ENCODE peak calls at places on chromosome 14, in seven cellular contexts. T is stomach; S is adrenal gland; U is lower lobe of right lung; R is CD4-positive, CD25-positive, alpha-beta regulatory T cell; B is effector memory CD4-positive, alpha-beta T cell; V is psoas muscle. K is an unnamed sample. For H3K4me1, the result is how much of the 10 kb centered on the place peaks cover.

GRCh38 chr14:34966413-34966812 is 16.4 kb upstream of the SRP54 start:
- DNase-seq in T (no peak), S (no peak), U (no peak), R (no peak), B (no peak), V (no peak), K (no peak)

GRCh38 chr14:91429385-91429784 is 11.8 kb upstream of the CCDC88C start:
- DNase-seq in T (no peak), S (no peak), U (no peak), R (no peak), B (no peak), V (no peak), K (no peak)

GRCh38 chr14:34043627-34044372 is 92.9 kb upstream of the EGLN3 start:
- DNase-seq in T (no peak), S (no peak), U (no peak), R (no peak), B (peak), V (no peak), K (no peak)

GRCh38 chr14:59274991-59275391 is 86.5 kb downstream of the DAAM1 start:
- DNase-seq in T (no peak), S (no peak), U (peak), R (no peak), B (no peak), V (no peak), K (no peak)

GRCh38 chr14:59406454-59407245 is 58.5 kb downstream of the GPR135 start:
- DNase-seq in T (no peak), S (no peak), U (no peak), R (no peak), B (no peak), V (no peak), K (no peak)

GRCh38 chr14:40452674-40453073 is 1020.4 kb upstream of the FBXO33 start:
- DNase-seq in T (no peak), S (no peak), U (no peak), R (no peak), B (no peak), V (no peak), K (no peak)

GRCh38 chr14:33668066-33668465 is 282.8 kb downstream of the EGLN3 start:
- DNase-seq in T (no peak), S (no peak), U (no peak), R (no peak), B (no peak), V (no peak), K (no peak)

GRCh38 chr14:105488781-105489606 is 2.1 kb upstream of the TEDC1 start:
- DNase-seq in T (no peak), S (peak), U (no peak), R (no peak), B (no peak), V (peak), K (no peak)

GRCh38 chr14:68757618-68758081 is 35.2 kb downstream of the ZFP36L1 start:
- DNase-seq in T (no peak), S (no peak), U (peak), R (no peak), B (no peak), V (peak), K (no peak)

GRCh38 chr14:94932589-94932988 is 162.7 kb upstream of the GSC start:
- DNase-seq in T (no peak), S (no peak), U (no peak), R (no peak), B (no peak), V (no peak), K (no peak)

GRCh38 chr14:59067135-59067894 is 121.2 kb upstream of the DAAM1 start:
- DNase-seq in T (no peak), S (no peak), U (no peak), R (no peak), B (no peak), V (no peak), K (no peak)

GRCh38 chr14:23433457-23433856 is 2.0 kb downstream of the MYH7 start:
- DNase-seq in T (no peak), S (no peak), U (no peak), R (no peak), B (no peak), V (no peak), K (no peak)

GRCh38 chr14:47422191-47422590 is 253.2 kb downstream of the MDGA2 start:
- DNase-seq in T (no peak), S (no peak), U (no peak), R (no peak), B (no peak), V (no peak), K (no peak)

GRCh38 chr14:67418368-67419174 is 6.6 kb upstream of the PLEK2 start:
- DNase-seq in T (peak), S (peak), U (no peak), R (no peak), B (no peak), V (no peak), K (no peak)

GRCh38 chr14:81927069-81927468 is 393.4 kb upstream of the SEL1L start:
- DNase-seq in T (no peak), S (no peak), U (no peak), R (no peak), B (no peak), V (no peak), K (no peak)

GRCh38 chr14:33794791-33795300 is 156.0 kb downstream of the EGLN3 start:
- DNase-seq in T (no peak), S (no peak), U (no peak), R (no peak), B (no peak), V (no peak), K (no peak)

GRCh38 chr14:23101986-23102625 is 2.7 kb downstream of the CIROP start:
- DNase-seq in T (no peak), S (no peak), U (no peak), R (no peak), B (no peak), V (no peak), K (no peak)

GRCh38 chr14:91947196-91948184 is at the start of gene FBLN5:
- DNase-seq in T (peak), S (peak), U (peak), R (no peak), B (no peak), V (peak), K (no peak)

GRCh38 chr14:95222151-95222631 is 64.9 kb upstream of the DICER1 start:
- DNase-seq in T (no peak), S (no peak), U (no peak), R (no peak), B (no peak), V (peak), K (no peak)

GRCh38 chr14:71371711-71372396 is 464.6 kb downstream of the PCNX1 start:
- DNase-seq in T (no peak), S (no peak), U (no peak), R (no peak), B (no peak), V (no peak), K (no peak)

GRCh38 chr14:47539065-47539464 is 136.3 kb downstream of the MDGA2 start:
- DNase-seq in T (no peak), S (no peak), U (no peak), R (no peak), B (no peak), V (no peak), K (no peak)

GRCh38 chr14:25049559-25050493 is at the start of gene STXBP6:
- DNase-seq in T (peak), S (peak), U (peak), R (no peak), B (no peak), V (peak), K (no peak)

GRCh38 chr14:67704484-67705089 is 2.9 kb downstream of the RDH12 start:
- DNase-seq in T (no peak), S (no peak), U (no peak), R (peak), B (no peak), V (no peak), K (no peak)

GRCh38 chr14:35506927-35507326 is 27.0 kb upstream of the INSM2 start:
- DNase-seq in T (no peak), S (no peak), U (no peak), R (no peak), B (no peak), V (no peak), K (no peak)

GRCh38 chr14:27327095-27327494 is 729.3 kb upstream of the NOVA1 start:
- DNase-seq in T (no peak), S (no peak), U (no peak), R (no peak), B (no peak), V (no peak), K (no peak)

GRCh38 chr14:88934231-88934898 is 109.9 kb downstream of the TTC8 start:
- DNase-seq in T (no peak), S (no peak), U (no peak), R (no peak), B (no peak), V (no peak), K (no peak)

GRCh38 chr14:105873870-105874512 is 347.6 kb downstream of the TMEM121 start:
- DNase-seq in T (no peak), S (no peak), U (no peak), R (no peak), B (no peak), V (no peak), K (no peak)

GRCh38 chr14:93137864-93138263 is 22.1 kb upstream of the ITPK1 start:
- DNase-seq in T (peak), S (no peak), U (peak), R (no peak), B (no peak), V (peak), K (no peak)

GRCh38 chr14:53412819-53413664 is 259.9 kb upstream of the DDHD1 start:
- DNase-seq in T (no peak), S (no peak), U (no peak), R (no peak), B (no peak), V (no peak), K (no peak)

GRCh38 chr14:22878271-22879246 is 4.5 kb upstream of the REM2 start:
- DNase-seq in T (no peak), S (no peak), U (no peak), R (no peak), B (no peak), V (no peak), K (no peak)

GRCh38 chr14:35234007-35234406 is 58.2 kb upstream of the PSMA6 start:
- DNase-seq in T (no peak), S (no peak), U (no peak), R (no peak), B (no peak), V (no peak), K (no peak)

GRCh38 chr14:51582437-51582836 is 69.3 kb upstream of the FRMD6 start:
- DNase-seq in T (no peak), S (no peak), U (no peak), R (no peak), B (no peak), V (no peak), K (no peak)

GRCh38 chr14:39673141-39674133 is 241.2 kb upstream of the FBXO33 start:
- DNase-seq in T (no peak), S (no peak), U (no peak), R (no peak), B (no peak), V (no peak), K (no peak)

GRCh38 chr14:104978774-104979691 is 859 bp upstream of the AHNAK2 start:
- DNase-seq in T (no peak), S (peak), U (peak), R (no peak), B (no peak), V (peak), K (no peak)

GRCh38 chr14:90979451-90979850 is 81.0 kb downstream of the RPS6KA5 start:
- DNase-seq in T (no peak), S (no peak), U (no peak), R (no peak), B (no peak), V (no peak), K (no peak)

GRCh38 chr14:26841920-26842741 is 244.3 kb upstream of the NOVA1 start:
- DNase-seq in T (peak), S (peak), U (no peak), R (no peak), B (no peak), V (peak), K (no peak)

DNA sequence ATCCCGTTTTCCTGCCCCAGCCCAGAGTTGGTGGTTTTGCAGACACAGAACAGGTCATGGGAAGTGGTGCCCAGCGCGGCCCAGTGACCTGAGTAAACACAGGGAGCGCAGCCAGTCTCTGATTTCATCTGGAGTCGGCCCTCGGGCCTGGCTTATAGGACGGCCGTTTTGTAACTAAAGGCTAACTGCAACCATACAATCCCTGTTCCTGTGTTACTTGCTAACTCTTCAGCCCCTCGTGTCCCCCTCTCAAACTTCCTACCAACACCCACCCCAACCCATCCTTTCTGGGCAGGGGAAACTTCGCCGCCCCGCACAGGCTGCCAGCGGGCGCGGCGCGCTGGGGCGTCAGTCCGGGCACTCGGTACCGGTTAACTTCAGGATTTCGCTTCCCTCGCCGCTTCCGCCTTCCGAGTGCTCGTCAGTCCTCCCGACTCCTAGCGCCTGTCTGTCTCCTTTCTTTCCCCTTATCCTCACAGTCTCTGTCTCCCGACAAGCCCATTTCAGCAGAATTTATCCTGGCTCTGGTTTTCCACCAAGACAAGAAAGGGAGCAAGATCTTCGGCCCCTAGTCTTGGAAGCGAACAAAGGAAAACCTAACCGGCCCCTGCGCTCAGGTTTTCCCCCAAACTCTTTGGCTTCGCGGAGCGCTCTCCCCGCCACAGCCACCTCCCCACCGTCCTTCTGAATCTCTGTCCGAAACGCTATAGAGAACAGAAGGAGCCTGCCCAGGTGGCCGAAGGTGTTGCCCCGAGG is 2.0 kb downstream of the SIX1 start:
- DNase-seq in T (no peak), S (no peak), U (peak), R (no peak), B (no peak), V (peak), K (no peak)
- H3K4me3 ChIP-seq in T (peak), S (peak), U (peak), R (no peak), B (no peak), V (peak), K (peak)

DNA sequence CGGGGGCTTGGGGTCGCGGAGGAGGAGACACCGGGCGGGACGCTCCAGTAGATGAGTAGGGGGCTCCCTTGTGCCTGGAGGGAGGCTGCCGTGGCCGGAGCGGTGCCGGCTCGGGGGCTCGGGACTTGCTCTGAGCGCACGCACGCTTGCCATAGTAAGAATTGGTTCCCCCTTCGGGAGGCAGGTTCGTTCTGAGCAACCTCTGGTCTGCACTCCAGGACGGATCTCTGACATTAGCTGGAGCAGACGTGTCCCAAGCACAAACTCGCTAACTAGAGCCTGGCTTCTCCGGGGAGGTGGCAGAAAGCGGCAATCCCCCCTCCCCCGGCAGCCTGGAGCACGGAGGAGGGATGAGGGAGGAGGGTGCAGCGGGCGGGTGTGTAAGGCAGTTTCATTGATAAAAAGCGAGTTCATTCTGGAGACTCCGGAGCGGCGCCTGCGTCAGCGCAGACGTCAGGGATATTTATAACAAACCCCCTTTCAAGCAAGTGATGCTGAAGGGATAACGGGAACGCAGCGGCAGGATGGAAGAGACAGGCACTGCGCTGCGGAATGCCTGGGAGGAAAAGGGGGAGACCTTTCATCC is 618 bp downstream of the FOS start:
- DNase-seq in T (no peak), S (peak), U (peak), R (peak), B (peak), V (peak), K (no peak)
- H3K4me1 ChIP-seq in T (half or more), S (under half), U (half or more), R (under half), B (under half), V (under half), K (under half)

GRCh38 chr14:50083467-50084337 is 32.7 kb downstream of the VCPKMT start:
- DNase-seq in T (no peak), S (no peak), U (no peak), R (peak), B (peak), V (no peak), K (no peak)
- H3K27ac ChIP-seq in T (peak), S (no peak), U (peak), R (peak), B (peak), V (no peak), K (no peak)

DNA sequence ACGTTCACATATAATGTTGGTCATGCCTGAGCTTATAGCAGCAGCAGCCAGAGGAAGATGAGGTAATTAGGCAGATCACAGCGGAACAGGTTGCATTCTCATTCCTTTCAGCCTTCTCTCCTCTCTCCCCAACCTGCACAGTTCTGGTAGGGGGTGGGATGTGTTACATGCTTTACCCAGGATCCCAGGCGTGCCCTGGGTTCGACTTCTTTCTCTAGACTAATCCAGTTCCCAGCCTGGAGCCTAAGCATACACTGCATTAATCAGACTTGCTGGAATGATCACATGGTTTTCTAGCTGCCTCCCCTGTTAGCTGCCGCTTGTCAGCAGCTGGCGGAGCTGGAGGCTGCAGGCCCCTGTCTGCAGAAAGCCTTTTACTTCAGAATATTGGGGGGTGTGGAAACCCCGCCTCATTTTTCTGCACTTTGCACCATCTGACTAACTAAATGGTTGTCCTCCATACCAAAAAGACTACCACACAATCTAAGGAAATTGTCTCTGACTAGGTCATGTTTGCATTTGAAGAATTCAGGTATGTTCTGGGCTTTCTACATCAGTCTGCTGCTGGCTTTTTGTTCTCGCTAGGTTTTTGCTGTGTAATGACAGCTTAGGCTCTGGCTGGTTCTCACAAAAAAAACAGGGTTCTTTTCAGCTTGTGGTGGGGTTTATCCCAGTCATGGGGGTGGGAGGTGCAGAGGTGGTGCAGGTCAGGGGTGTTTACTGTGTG is 45.9 kb upstream of the EVL start:
- DNase-seq in T (no peak), S (no peak), U (no peak), R (no peak), B (no peak), V (no peak), K (no peak)
- H3K4me3 ChIP-seq in T (no peak), S (no peak), U (peak), R (no peak), B (no peak), V (no peak), K (no peak)

GRCh38 chr14:100405752-100406455 is 82.8 kb downstream of the SLC25A47 start:
- DNase-seq in T (no peak), S (no peak), U (no peak), R (no peak), B (no peak), V (no peak), K (no peak)
- H3K4me1 ChIP-seq in T (under half), S (under half), U (under half), R (under half), B (under half), V (under half), K (under half)

GRCh38 chr14:79580414-79580813 is 630.9 kb downstream of the DIO2 start:
- DNase-seq in T (no peak), S (no peak), U (no peak), R (no peak), B (no peak), V (no peak), K (no peak)
- H3K27ac ChIP-seq in T (no peak), S (no peak), U (no peak), R (no peak), B (no peak), V (no peak), K (no peak)

GRCh38 chr14:73888460-73888725 is 1.7 kb downstream of the ZNF410 start:
- DNase-seq in T (no peak), S (no peak), U (no peak), R (no peak), B (no peak), V (no peak), K (no peak)
- H3K4me3 ChIP-seq in T (no peak), S (peak), U (peak), R (peak), B (peak), V (peak), K (peak)

DNA sequence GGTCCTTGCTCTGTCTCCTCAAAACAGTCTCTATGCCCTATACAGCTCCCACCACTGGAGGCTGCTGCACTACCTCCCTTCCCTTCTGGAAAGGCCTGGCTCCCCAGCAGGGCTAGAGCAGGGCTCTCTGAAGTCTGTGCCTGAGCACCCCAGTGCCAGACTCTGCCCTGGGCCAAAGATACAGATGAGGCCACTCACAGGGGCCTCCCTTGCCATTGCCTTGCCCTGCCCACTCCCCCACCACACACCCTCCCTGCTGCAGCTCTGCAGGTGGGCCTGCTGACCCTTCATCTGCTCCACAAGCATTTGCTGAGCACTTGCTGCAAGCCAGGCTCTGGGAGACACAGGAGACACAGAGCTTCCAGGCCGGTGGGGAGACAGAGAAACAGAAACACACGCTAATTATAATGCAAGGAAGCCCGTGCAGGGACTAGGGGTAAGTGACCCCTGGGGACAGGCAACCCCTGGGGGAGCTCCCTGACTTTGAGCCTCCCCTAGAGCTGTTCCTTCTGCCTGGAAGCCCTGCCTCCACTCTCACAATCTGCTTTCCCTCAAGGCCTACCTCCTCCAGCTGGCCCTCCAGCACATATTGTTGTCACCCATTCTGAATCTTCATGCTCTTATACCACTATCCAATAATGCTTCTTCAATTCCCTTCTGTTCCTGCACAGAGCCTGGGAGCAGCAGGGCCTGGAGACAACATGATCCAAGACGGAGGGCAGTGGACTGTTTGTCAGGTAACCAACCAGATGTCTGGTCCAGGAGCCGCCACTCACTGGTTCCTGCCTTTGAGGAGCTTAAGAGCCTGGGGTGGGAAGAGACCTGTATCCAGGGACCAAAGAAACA is 32.6 kb upstream of the PNMA1 start:
- DNase-seq in T (no peak), S (no peak), U (no peak), R (no peak), B (no peak), V (no peak), K (no peak)
- H3K4me1 ChIP-seq in T (half or more), S (half or more), U (half or more), R (half or more), B (half or more), V (half or more), K (half or more)

K was measured in thoracic aorta.